ENCODE peak calls at places on chromosomes 6 and 20, in six cellular contexts. R is PC-9; H is mammary epithelial cell; N is gastrocnemius medialis; O is CD8-positive, alpha-beta T cell; G is A549. D is an unnamed sample.

GRCh38 chr6:47073125-47074110 is 31.3 kb upstream of the ADGRF1 start:
- DNase-seq in R (no peak), H (no peak), N (no peak), O (no peak), G (peak), D (no peak)

GRCh38 chr6:16854986-16855385 is 93.7 kb upstream of the ATXN1 start:
- DNase-seq in R (no peak), H (no peak), N (no peak), O (no peak), G (no peak), D (no peak)

GRCh38 chr6:113860165-113860955 is 3.2 kb downstream of the MARCKS start:
- DNase-seq in R (no peak), H (peak), N (no peak), O (no peak), G (no peak), D (no peak)

GRCh38 chr6:80003841-80004198 is 629 bp upstream of the TTK start:
- DNase-seq in R (no peak), H (no peak), N (no peak), O (peak), G (no peak), D (no peak)

GRCh38 chr20:9200196-9200595 is 131.3 kb downstream of the PLCB4 start:
- DNase-seq in R (no peak), H (no peak), N (no peak), O (no peak), G (no peak), D (no peak)

GRCh38 chr20:31956556-31957220 is 4.8 kb upstream of the PDRG1 start:
- DNase-seq in R (no peak), H (no peak), N (no peak), O (no peak), G (no peak), D (no peak)

GRCh38 chr6:133632206-133632605 is 256.7 kb upstream of the TCF21 start:
- DNase-seq in R (no peak), H (peak), N (no peak), O (no peak), G (no peak), D (no peak)

GRCh38 chr6:134979142-134979541 is 29.2 kb upstream of the ALDH8A1 start:
- DNase-seq in R (no peak), H (no peak), N (no peak), O (no peak), G (no peak), D (no peak)

GRCh38 chr6:1388927-1389790 is at the start of gene FOXF2:
- DNase-seq in R (no peak), H (no peak), N (no peak), O (no peak), G (peak), D (no peak)

GRCh38 chr6:26394289-26394688 is 7.8 kb upstream of the BTN3A1 start:
- DNase-seq in R (peak), H (peak), N (no peak), O (no peak), G (no peak), D (no peak)

GRCh38 chr6:32114853-32115252 is 5.7 kb upstream of the TNXB start:
- DNase-seq in R (peak), H (no peak), N (no peak), O (no peak), G (no peak), D (no peak)

GRCh38 chr20:58054744-58055373 is 173.6 kb downstream of the ANKRD60 start:
- DNase-seq in R (no peak), H (no peak), N (no peak), O (no peak), G (no peak), D (peak)

GRCh38 chr6:111837007-111837406 is 36.2 kb downstream of the FYN start:
- DNase-seq in R (no peak), H (no peak), N (no peak), O (peak), G (no peak), D (no peak)

GRCh38 chr20:50670126-50670862 is 21.0 kb downstream of the RIPOR3 start:
- DNase-seq in R (peak), H (peak), N (no peak), O (no peak), G (peak), D (no peak)

GRCh38 chr20:10427060-10427692 is 6.8 kb downstream of the MKKS start:
- DNase-seq in R (peak), H (peak), N (no peak), O (peak), G (peak), D (no peak)

GRCh38 chr6:16576391-16577368 is 184.6 kb downstream of the ATXN1 start:
- DNase-seq in R (no peak), H (no peak), N (peak), O (no peak), G (no peak), D (no peak)

GRCh38 chr6:31402324-31403282 is 792 bp upstream of the MICA start:
- DNase-seq in R (no peak), H (no peak), N (no peak), O (peak), G (no peak), D (no peak)

GRCh38 chr20:58040447-58041290 is 187.8 kb downstream of the ANKRD60 start:
- DNase-seq in R (no peak), H (no peak), N (no peak), O (no peak), G (no peak), D (no peak)

GRCh38 chr20:50655325-50655880 is 35.9 kb downstream of the RIPOR3 start:
- DNase-seq in R (no peak), H (no peak), N (peak), O (no peak), G (no peak), D (peak)

GRCh38 chr6:159109391-159109790 is 59.8 kb upstream of the FNDC1 start:
- DNase-seq in R (no peak), H (no peak), N (no peak), O (no peak), G (no peak), D (peak)

GRCh38 chr6:152232494-152233151 is 404.5 kb downstream of the SYNE1 start:
- DNase-seq in R (no peak), H (no peak), N (no peak), O (no peak), G (no peak), D (no peak)

GRCh38 chr6:52435345-52435744 is 15.2 kb downstream of the EFHC1 start:
- DNase-seq in R (no peak), H (no peak), N (no peak), O (no peak), G (no peak), D (no peak)

DNA sequence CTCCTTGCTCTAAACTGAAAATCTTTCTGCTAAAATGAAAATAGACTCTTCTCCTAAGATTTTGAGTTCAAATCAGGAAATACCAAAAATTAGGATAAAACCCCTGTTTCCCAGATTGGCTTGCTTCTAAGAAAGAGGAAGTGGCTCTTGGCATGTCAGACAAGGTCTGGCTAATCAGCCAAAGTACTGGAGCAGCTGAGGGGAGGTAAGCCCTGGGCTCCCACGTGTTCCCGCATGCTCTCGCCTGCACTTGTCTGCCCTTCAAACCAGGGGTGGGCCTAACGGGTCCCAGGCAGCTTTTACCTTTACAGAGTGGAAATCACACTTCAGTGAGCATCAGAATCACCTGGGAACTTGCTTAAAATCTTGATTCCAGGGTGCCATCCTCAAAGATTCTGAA is 43.2 kb upstream of the GABRR1 start:
- DNase-seq in R (no peak), H (no peak), N (no peak), O (no peak), G (no peak), D (peak)
- H3K4me3 ChIP-seq in R (no peak), H (no peak), N (no peak), O (no peak), G (no peak), D (no peak)

DNA sequence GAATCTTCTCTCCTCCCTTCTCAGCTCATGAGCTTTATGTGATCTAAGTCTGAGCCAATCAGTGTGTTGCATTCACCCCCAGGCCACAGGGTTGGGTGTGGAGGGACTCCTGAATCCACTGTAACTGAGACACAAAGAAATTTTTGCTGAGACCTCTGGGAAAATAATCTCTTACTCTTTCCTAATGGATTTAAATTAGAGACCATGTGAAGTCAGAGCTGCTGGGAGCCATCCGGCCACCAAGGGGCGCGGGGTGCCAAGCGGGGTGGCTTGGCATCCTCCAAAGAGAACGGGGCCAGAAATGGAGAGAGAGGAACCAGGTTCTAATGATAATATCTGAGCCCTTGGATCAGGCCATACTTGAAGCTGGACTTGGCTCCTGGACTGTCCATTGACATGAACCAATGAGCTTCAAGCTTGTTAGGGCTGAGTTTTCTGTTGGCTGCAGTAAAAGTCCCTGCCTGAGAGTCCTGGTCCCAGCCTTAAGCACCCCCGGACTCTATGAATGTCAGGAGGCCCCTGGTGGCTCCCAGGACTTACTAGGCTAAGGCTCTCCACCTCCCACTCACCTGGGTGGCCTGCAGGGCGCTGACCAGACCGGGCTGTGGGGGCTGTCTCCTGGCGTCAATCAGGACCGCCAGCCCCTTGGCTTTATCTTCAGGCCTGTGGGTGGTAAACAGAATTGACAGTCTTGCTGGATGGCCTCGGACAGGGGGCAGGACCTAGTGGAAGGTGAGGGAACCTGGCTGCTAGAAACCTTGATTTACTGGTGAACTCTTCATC is 32.8 kb downstream of the KIAA1755 start:
- DNase-seq in R (no peak), H (no peak), N (no peak), O (no peak), G (no peak), D (no peak)
- TF ChIP-seq CTCF in R (no peak), H (no peak), N (no peak), O (no peak), G (no peak), D (no peak)

DNA sequence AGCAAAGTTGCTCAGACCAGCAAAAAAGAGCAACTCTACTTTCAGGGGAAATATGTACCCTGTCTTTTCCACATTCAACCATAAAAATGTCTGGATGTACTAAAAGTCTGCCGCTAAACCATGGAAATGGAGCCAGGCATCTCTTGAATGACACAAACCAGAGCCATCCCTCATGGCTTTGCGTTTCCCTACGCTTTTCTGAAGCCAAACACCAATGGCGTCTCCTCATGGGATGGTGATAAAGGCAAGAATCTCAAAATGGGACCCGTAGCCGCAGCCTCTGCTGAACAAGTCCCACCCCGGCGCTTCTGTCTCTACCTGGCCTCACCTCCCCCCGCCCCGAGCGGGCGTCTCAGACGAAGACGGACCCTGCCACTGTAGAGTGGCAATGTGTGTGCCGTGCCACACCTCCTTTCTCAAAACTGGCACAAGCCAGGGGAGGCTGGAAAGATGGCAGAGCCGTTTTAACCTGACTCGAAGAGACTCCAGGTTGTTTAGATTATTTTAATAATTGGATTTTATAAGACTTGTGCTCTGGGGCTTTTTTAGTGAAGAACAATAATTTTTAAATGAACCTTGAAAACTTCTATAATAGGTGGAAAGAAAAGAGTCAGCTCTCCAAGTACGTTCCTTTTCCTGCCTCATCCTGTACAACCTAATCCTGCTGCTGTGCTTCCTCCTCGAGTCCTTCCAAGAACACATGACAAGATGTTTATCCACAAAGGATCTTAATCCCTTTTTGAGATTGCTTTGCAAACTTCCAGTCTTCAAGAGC is 80.1 kb upstream of the AFDN start:
- DNase-seq in R (no peak), H (no peak), N (no peak), O (no peak), G (no peak), D (peak)
- H3K27ac ChIP-seq in R (no peak), H (no peak), N (no peak), O (no peak), G (no peak), D (peak)

GRCh38 chr20:3405139-3405538 is 2.3 kb downstream of the DNAAF9 start:
- DNase-seq in R (no peak), H (peak), N (no peak), O (no peak), G (no peak), D (no peak)

GRCh38 chr20:3407426-3408250 is at the start of gene DNAAF9:
- DNase-seq in R (peak), H (peak), N (peak), O (peak), G (peak), D (peak)

GRCh38 chr20:3404402-3404801 is 3.1 kb downstream of the DNAAF9 start:
- DNase-seq in R (no peak), H (no peak), N (no peak), O (no peak), G (no peak), D (no peak)

GRCh38 chr20:3406481-3407425 is 716 bp downstream of the DNAAF9 start:
- DNase-seq in R (peak), H (peak), N (peak), O (peak), G (peak), D (no peak)

DNA sequence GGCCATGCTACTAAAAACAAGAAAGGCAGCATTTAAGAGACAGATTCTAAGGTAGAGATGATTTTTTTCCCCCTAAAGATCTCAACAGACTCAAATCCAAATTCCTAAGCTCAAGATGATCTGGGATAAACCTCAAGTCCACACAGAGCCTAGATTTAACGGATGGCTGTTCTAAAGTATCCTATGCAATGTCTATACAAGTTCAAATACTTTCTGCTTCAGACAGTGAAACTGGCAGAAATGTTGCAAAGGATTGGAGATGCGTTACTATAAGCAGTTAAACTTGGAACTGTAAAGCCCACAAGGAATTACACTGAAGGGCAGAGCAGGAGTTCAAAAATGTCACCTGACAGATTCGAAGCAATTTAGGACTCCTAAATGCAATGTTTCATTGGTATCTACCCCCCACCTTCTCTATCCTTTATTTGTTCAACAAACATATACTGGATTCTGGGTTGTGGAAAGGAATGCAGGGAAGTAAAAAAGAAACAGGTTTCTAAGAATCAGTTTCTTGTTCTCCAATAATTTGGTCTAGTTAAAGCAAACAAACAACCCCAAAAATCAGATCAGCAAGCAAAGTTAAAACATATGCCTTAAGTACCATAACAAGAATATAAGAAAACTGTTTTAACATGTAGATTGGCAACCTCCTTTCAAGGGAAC is 1.6 kb downstream of the DNAAF9 start:
- DNase-seq in R (no peak), H (peak), N (no peak), O (no peak), G (no peak), D (no peak)
- H3K4me3 ChIP-seq in R (no peak), H (peak), N (peak), O (no peak), G (peak), D (peak)

D was measured in coronary artery.